ENCODE peak calls at places on chromosomes 16 and 17, in five cellular contexts. E, Q, G, N and R are unnamed samples.

GRCh38 chr17:74190154-74190553 is 13.3 kb upstream of the RPL38 start:
- DNase-seq in Q (no peak), E (no peak), G (peak), N (peak), R (no peak)

GRCh38 chr17:2695243-2695960 is 16.2 kb downstream of the CLUH start:
- DNase-seq in E (no peak), G (no peak), Q (no peak), N (no peak), R (no peak)

GRCh38 chr16:67016143-67016542 is 12.8 kb upstream of the CBFB start:
- DNase-seq in G (no peak), E (no peak), N (no peak), Q (no peak), R (no peak)

GRCh38 chr16:49456763-49457162 is 83.2 kb downstream of the C16orf78 start:
- DNase-seq in E (no peak), Q (no peak), G (no peak), N (no peak), R (no peak)

GRCh38 chr17:31702040-31702439 is 157.0 kb downstream of the COPRS start:
- DNase-seq in N (no peak), Q (no peak), G (no peak), E (no peak), R (no peak)

GRCh38 chr17:74736423-74737298 is at the start of gene RAB37:
- DNase-seq in Q (no peak), E (no peak), G (no peak), N (no peak), R (peak)

GRCh38 chr17:7238418-7239090 is 703 bp downstream of the PHF23 start:
- DNase-seq in G (peak), E (no peak), N (no peak), Q (no peak), R (no peak)

GRCh38 chr16:50093607-50094570 is 28.1 kb downstream of the HEATR3 start:
- DNase-seq in G (peak), E (no peak), Q (no peak), N (no peak), R (peak)

GRCh38 chr17:81418710-81419332 is 23.6 kb downstream of the BAHCC1 start:
- DNase-seq in Q (peak), G (peak), N (no peak), E (no peak), R (no peak)

GRCh38 chr17:71071837-71072236 is 902.5 kb downstream of the KCNJ2 start:
- DNase-seq in N (peak), G (peak), Q (no peak), E (peak), R (no peak)

GRCh38 chr16:89951509-89951908 is 3.0 kb downstream of the DEF8 start:
- DNase-seq in E (no peak), G (no peak), N (no peak), Q (no peak), R (no peak)

GRCh38 chr17:63434951-63435571 is 11.0 kb downstream of the CYB561 start:
- DNase-seq in Q (no peak), N (no peak), E (no peak), G (no peak), R (peak)

GRCh38 chr17:73968680-73969079 is 234.8 kb upstream of the RPL38 start:
- DNase-seq in E (no peak), Q (no peak), G (no peak), N (no peak), R (no peak)

GRCh38 chr16:275041-275621 is 613 bp downstream of the RGS11 start:
- DNase-seq in G (no peak), E (no peak), Q (no peak), N (no peak), R (no peak)

GRCh38 chr16:2971985-2972784 is 3.0 kb downstream of the PAQR4 start:
- DNase-seq in N (no peak), E (no peak), G (no peak), Q (no peak), R (no peak)

GRCh38 chr17:43219746-43220380 is 8.2 kb downstream of the TMEM106A start:
- DNase-seq in G (no peak), E (no peak), Q (no peak), N (no peak), R (no peak)

GRCh38 chr16:19227643-19228042 is 57.9 kb upstream of the CLEC19A start:
- DNase-seq in N (no peak), Q (no peak), G (no peak), E (no peak), R (no peak)

GRCh38 chr17:58331815-58332719 is 3.5 kb upstream of the TSPOAP1 start:
- DNase-seq in G (no peak), Q (peak), N (no peak), E (no peak), R (peak)

GRCh38 chr16:76653390-76654026 is 376.3 kb downstream of the CNTNAP4 start:
- DNase-seq in N (peak), G (peak), E (peak), Q (peak), R (no peak)

GRCh38 chr17:21132428-21132827 is 5.7 kb downstream of the DHRS7B start:
- DNase-seq in Q (no peak), G (no peak), E (no peak), N (no peak), R (peak)

GRCh38 chr17:46800573-46800972 is 17.9 kb downstream of the WNT3 start:
- DNase-seq in N (no peak), E (no peak), G (no peak), Q (no peak), R (no peak)

GRCh38 chr16:53545433-53545832 is 42.4 kb upstream of the AKTIP start:
- DNase-seq in N (no peak), Q (no peak), E (no peak), G (no peak), R (no peak)

GRCh38 chr17:72390675-72391501 is 270.1 kb downstream of the SOX9 start:
- DNase-seq in Q (no peak), G (peak), E (no peak), N (no peak), R (no peak)

GRCh38 chr16:68700120-68700519 is 37.0 kb upstream of the CDH1 start:
- DNase-seq in E (no peak), G (peak), N (no peak), Q (no peak), R (no peak)

GRCh38 chr16:52825882-52826281 is 226.8 kb downstream of the CHD9NB start:
- DNase-seq in Q (no peak), G (no peak), E (no peak), N (no peak), R (no peak)

GRCh38 chr17:59825533-59826316 is 67.0 kb downstream of the TUBD1 start:
- DNase-seq in E (no peak), Q (no peak), N (no peak), G (peak), R (no peak)

GRCh38 chr16:12403746-12404658 is 399.7 kb downstream of the CPPED1 start:
- DNase-seq in Q (no peak), G (no peak), N (no peak), E (no peak), R (no peak)

GRCh38 chr17:57918017-57918895 is 37.0 kb downstream of the CUEDC1 start:
- DNase-seq in Q (no peak), E (no peak), G (peak), N (no peak), R (no peak)

GRCh38 chr17:19306160-19307111 is 56.1 kb downstream of the B9D1 start:
- DNase-seq in Q (peak), G (no peak), E (no peak), N (no peak), R (peak)

GRCh38 chr17:40499551-40500189 is 1.8 kb downstream of the TNS4 start:
- DNase-seq in E (no peak), G (peak), Q (no peak), N (no peak), R (peak)

GRCh38 chr16:52077656-52078055 is 469.3 kb downstream of the TOX3 start:
- DNase-seq in G (no peak), E (no peak), Q (no peak), N (no peak), R (no peak)

GRCh38 chr16:68079616-68080344 is 5.4 kb upstream of the NFATC3 start:
- DNase-seq in G (peak), Q (no peak), E (no peak), N (no peak), R (no peak)

GRCh38 chr16:82621796-82622195 is 5.0 kb upstream of the CDH13 start:
- DNase-seq in G (no peak), E (no peak), Q (no peak), N (no peak), R (no peak)
- TF ChIP-seq CTCF in G (peak), E (peak), Q (no peak), N (peak), R (no peak)

GRCh38 chr17:78791840-78792709 is 10.0 kb upstream of the CYTH1 start:
- DNase-seq in G (no peak), N (no peak), Q (no peak), E (no peak), R (no peak)
- TF ChIP-seq CTCF in G (no peak), N (no peak), Q (no peak), E (no peak), R (no peak)

GRCh38 chr17:16506188-16506587 is 14.2 kb upstream of the LRRC75A start:
- DNase-seq in G (no peak), E (no peak), Q (no peak), N (no peak), R (no peak)
- TF ChIP-seq CTCF in G (peak), E (no peak), Q (no peak), N (peak), R (no peak)

DNA sequence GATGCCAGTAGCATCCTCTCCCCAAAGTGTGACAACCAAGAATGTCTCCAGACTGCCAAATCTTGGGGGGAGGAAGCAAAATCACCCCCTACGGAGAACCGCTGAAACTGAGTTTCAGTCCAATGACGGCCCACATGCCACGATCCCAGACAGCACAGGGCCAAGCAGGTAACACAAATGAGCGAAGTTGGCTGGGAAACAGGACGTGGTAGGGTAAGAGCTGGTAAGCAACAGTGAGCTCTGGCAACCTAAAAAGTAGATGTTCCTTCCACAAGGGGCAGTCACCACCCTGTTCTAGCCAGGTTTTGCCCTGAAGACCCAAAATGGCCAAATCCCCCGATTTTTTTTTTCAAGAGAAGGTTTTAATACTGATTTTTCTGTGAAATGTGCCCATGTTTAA is 25.4 kb downstream of the ZFHX3 start:
- DNase-seq in Q (no peak), N (no peak), G (no peak), E (no peak), R (no peak)
- TF ChIP-seq CTCF in Q (peak), N (no peak), G (no peak), E (no peak), R (no peak)